ENCODE peak calls at places on chromosomes 13 and 19, in four cellular contexts. E is upper lobe of left lung, N is retinal pigment epithelial cell, S is fibroblast of the aortic adventitia. X is an unnamed sample.

GRCh38 chr13:41610426-41610825 is 153.1 kb downstream of the RGCC start:
- DNase-seq in N (no peak), E (peak; percentile 57), S (peak; percentile 82), X (peak; percentile 96)

GRCh38 chr13:50197705-50198104 is 182.5 kb downstream of the KCNRG start:
- DNase-seq in N (no peak), E (no peak), S (peak; percentile 38), X (no peak)

GRCh38 chr19:3659746-3660112 is 33.1 kb upstream of the CACTIN start:
- DNase-seq in S (no peak), N (no peak), E (no peak), X (no peak)

GRCh38 chr13:109897988-109898623 is 111.7 kb upstream of the IRS2 start:
- DNase-seq in S (no peak), E (no peak), N (no peak), X (no peak)

GRCh38 chr19:2607712-2608601 is 94.5 kb downstream of the GNG7 start:
- DNase-seq in N (no peak), S (no peak), E (no peak), X (no peak)

GRCh38 chr13:22836475-22836874 is 344.3 kb upstream of the SGCG start:
- DNase-seq in N (no peak), E (no peak), S (no peak), X (no peak)

GRCh38 chr13:79404985-79405384 is 1.1 kb downstream of the RBM26 start:
- DNase-seq in S (no peak), E (no peak), N (no peak), X (no peak)

GRCh38 chr13:37192986-37193385 is 87.5 kb upstream of the CSNK1A1L start:
- DNase-seq in E (no peak), N (no peak), S (peak; percentile 56), X (no peak)

GRCh38 chr19:15396436-15396835 is 16.8 kb upstream of the AKAP8 start:
- DNase-seq in N (no peak), E (no peak), S (no peak), X (no peak)

GRCh38 chr19:15337202-15337601 is 4.9 kb upstream of the BRD4 start:
- DNase-seq in S (peak; percentile 70), E (no peak), N (no peak), X (no peak)

GRCh38 chr19:32935629-32936028 is 36.1 kb downstream of the CEP89 start:
- DNase-seq in E (no peak), S (no peak), N (no peak), X (no peak)

GRCh38 chr19:30664358-30665058 is 292.3 kb downstream of the ZNF536 start:
- DNase-seq in E (no peak), N (peak; percentile 32), S (peak; percentile 6), X (peak; percentile 32)

GRCh38 chr13:109871018-109871370 is 84.6 kb upstream of the IRS2 start:
- DNase-seq in N (no peak), S (no peak), E (no peak), X (peak; percentile 34)

GRCh38 chr13:111031531-111031961 is 83.6 kb upstream of the ARHGEF7 start:
- DNase-seq in S (peak; percentile 27), E (no peak), N (peak; percentile 31), X (peak; percentile 47)

GRCh38 chr13:40648040-40648439 is 18.4 kb downstream of the FOXO1 start:
- DNase-seq in E (no peak), S (no peak), N (no peak), X (no peak)

GRCh38 chr19:47780215-47780551 is 1.7 kb downstream of the SELENOW start:
- DNase-seq in E (no peak), N (no peak), S (no peak), X (no peak)
- H3K4me3 ChIP-seq in E (peak overlapping the region; percentile 7), N (peak overlapping the region; percentile 85), S (peak overlapping the region; percentile 92), X (peak overlapping the region; percentile 68)

GRCh38 chr13:100859861-100860260 is 185.3 kb upstream of the TMTC4 start:
- DNase-seq in N (no peak), E (no peak), S (no peak), X (no peak)

GRCh38 chr13:100852146-100852545 is 177.6 kb upstream of the TMTC4 start:
- DNase-seq in N (no peak), S (no peak), E (no peak), X (no peak)

GRCh38 chr13:100855151-100855550 is 180.6 kb upstream of the TMTC4 start:
- DNase-seq in N (no peak), S (no peak), E (no peak), X (no peak)

GRCh38 chr13:100848304-100848703 is 173.7 kb upstream of the TMTC4 start:
- DNase-seq in E (no peak), S (no peak), N (no peak), X (no peak)

DNA sequence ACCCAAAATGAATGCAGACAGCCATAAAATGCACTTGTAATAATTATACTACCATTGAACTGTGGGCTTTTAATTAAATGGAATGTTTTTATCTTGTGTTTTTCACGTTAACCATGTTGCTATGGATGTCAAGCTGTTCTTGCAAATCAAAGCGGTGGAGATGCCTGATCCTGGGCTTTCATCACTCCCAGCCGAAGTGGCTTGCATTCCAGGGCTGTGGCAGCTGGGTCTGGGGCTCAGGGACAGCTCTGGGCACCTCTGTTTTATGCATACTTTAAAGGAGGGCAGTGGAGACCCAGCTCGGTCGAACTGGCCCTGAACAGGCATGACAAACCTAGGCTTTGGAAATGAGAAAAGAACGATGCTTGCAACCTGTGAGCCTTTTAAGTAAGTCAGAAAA is 179.5 kb upstream of the TMTC4 start:
- DNase-seq in N (no peak), S (no peak), E (no peak), X (no peak)
- H3K4me3 ChIP-seq in N (no peak overlapping the region), S (no peak overlapping the region), E (no peak overlapping the region), X (no peak overlapping the region)

DNA sequence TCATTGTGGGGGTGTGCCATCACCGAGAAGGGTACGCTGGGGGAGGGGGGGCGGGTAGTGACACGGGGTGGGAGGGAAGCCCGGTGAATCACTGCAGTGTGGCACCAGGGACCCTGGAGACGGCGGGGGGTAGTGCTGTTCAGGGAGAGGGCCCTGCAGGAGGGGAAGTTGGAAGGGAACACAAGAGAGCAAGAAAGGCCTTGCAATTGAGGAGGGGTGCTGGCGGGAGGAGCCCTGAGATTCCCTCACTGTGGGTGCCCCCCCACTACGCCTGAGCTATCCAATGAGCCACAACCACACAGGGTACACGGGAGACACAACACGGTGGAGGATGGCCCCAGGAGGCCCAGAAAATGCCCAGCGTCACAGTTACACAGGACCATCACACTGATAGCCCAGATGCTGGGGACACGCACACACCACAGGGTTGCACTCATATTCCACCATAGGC is 516 bp upstream of the ATP1A3 start:
- DNase-seq in E (no peak), S (no peak), N (no peak), X (no peak)
- H3K4me3 ChIP-seq in E (no peak overlapping the region), S (no peak overlapping the region), N (no peak overlapping the region), X (no peak overlapping the region)

GRCh38 chr19:10093295-10094186 is 7.4 kb downstream of the SHFL start:
- DNase-seq in S (no peak), E (no peak), N (no peak), X (peak; percentile 18)

GRCh38 chr19:10092648-10093294 is 6.7 kb downstream of the SHFL start:
- DNase-seq in E (no peak), S (no peak), N (no peak), X (no peak)

GRCh38 chr19:10096615-10096963 is 5.9 kb downstream of the ANGPTL6 start:
- DNase-seq in N (no peak), S (no peak), E (no peak), X (no peak)

GRCh38 chr19:10095948-10096614 is 6.4 kb downstream of the ANGPTL6 start:
- DNase-seq in N (peak; percentile 34), E (peak; percentile 91), S (peak; percentile 84), X (peak; percentile 95)

GRCh38 chr19:10095622-10095947 is 6.9 kb downstream of the ANGPTL6 start:
- DNase-seq in N (no peak), E (no peak), S (no peak), X (no peak)
- H3K4me3 ChIP-seq in N (no peak overlapping the region), E (no peak overlapping the region), S (peak overlapping the region; percentile 38), X (no peak overlapping the region)

X was measured in cardiac muscle cell.